ENCODE peak calls at places on chromosomes 11 and 22, in eight cellular contexts. D is T-cell, M is left ventricle myocardium inferior, X is GM13976, F is EH, I is hypothalamus, V is midbrain, C is T-helper 1 cell. S is an unnamed sample.

GRCh38 chr11:8081591-8082021 is 595 bp downstream of the TUB start:
- DNase-seq in C (no peak), V (no peak), F (peak), I (no peak), X (no peak), M (no peak), D (no peak), S (no peak)

GRCh38 chr22:21446827-21447690 is 20.1 kb upstream of the TMEM191C start:
- DNase-seq in F (no peak), C (no peak), D (no peak), V (no peak), M (no peak), I (no peak), X (no peak), S (no peak)

GRCh38 chr11:65290448-65291165 is 24.1 kb upstream of the CDC42EP2 start:
- DNase-seq in X (peak), D (no peak), M (peak), I (no peak), C (no peak), F (peak), V (peak), S (peak)

GRCh38 chr11:69414773-69415187 is 66.7 kb upstream of the LINC01488 start:
- DNase-seq in I (no peak), C (no peak), D (no peak), V (peak), F (no peak), X (no peak), M (no peak), S (peak)

GRCh38 chr11:77106321-77106720 is 3.7 kb downstream of the OMP start:
- DNase-seq in D (no peak), M (no peak), X (no peak), V (peak), C (no peak), F (no peak), I (no peak), S (no peak)

GRCh38 chr11:63791495-63792167 is 21.6 kb upstream of the SPINDOC start:
- DNase-seq in F (peak), I (no peak), V (no peak), M (no peak), D (no peak), X (no peak), C (no peak), S (no peak)

GRCh38 chr22:19571995-19572394 is 47.8 kb upstream of the CLDN5 start:
- DNase-seq in M (no peak), I (no peak), V (no peak), X (no peak), C (no peak), F (no peak), D (no peak), S (no peak)

GRCh38 chr11:25211635-25212251 is 714.9 kb downstream of the LUZP2 start:
- DNase-seq in C (no peak), M (no peak), X (no peak), V (no peak), I (no peak), D (no peak), F (no peak), S (no peak)

GRCh38 chr22:44098966-44099530 is 74.9 kb downstream of the PARVB start:
- DNase-seq in D (no peak), F (no peak), V (no peak), X (no peak), M (no peak), C (no peak), I (no peak), S (no peak)

GRCh38 chr22:23237841-23238240 is 57.5 kb downstream of the BCR start:
- DNase-seq in D (no peak), X (no peak), V (no peak), I (no peak), M (no peak), C (no peak), F (no peak), S (peak)

GRCh38 chr11:65522640-65523322 is 2.1 kb upstream of the SCYL1 start:
- DNase-seq in M (peak), V (peak), X (peak), C (no peak), D (no peak), I (no peak), F (no peak), S (peak)

GRCh38 chr11:77174559-77174958 is 46.5 kb downstream of the MYO7A start:
- DNase-seq in D (no peak), M (no peak), C (no peak), I (no peak), F (no peak), X (no peak), V (no peak), S (no peak)

GRCh38 chr11:27282141-27282590 is 80.8 kb downstream of the CCDC34 start:
- DNase-seq in M (peak), I (no peak), F (peak), D (no peak), V (no peak), C (no peak), X (no peak), S (no peak)

GRCh38 chr11:68014157-68014965 is 4.2 kb downstream of the ALDH3B1 start:
- DNase-seq in F (peak), V (no peak), M (no peak), I (no peak), D (no peak), X (no peak), C (no peak), S (no peak)

GRCh38 chr11:62004473-62004872 is 37.0 kb upstream of the FTH1 start:
- DNase-seq in V (no peak), C (no peak), F (peak), D (no peak), X (peak), I (no peak), M (no peak), S (no peak)

GRCh38 chr11:65645710-65646109 is 7.8 kb downstream of the SIPA1 start:
- DNase-seq in F (peak), D (no peak), V (no peak), X (no peak), C (no peak), M (no peak), I (no peak), S (no peak)

GRCh38 chr22:45242778-45243191 is 2.1 kb upstream of the KIAA0930 start:
- DNase-seq in F (no peak), M (no peak), I (no peak), D (no peak), X (no peak), C (no peak), V (peak), S (peak)

GRCh38 chr11:84103096-84103495 is 816.9 kb upstream of the CCDC90B start:
- DNase-seq in D (no peak), F (no peak), V (peak), M (no peak), C (no peak), I (no peak), X (no peak), S (peak)

GRCh38 chr11:8698917-8699441 is 16.4 kb downstream of the RPL27A start:
- DNase-seq in D (no peak), F (no peak), C (no peak), X (no peak), M (no peak), I (no peak), V (no peak), S (no peak)

GRCh38 chr11:96306933-96307747 is 35.9 kb downstream of the MAML2 start:
- DNase-seq in M (peak), D (peak), C (no peak), X (no peak), F (peak), I (no peak), V (peak), S (peak)

GRCh38 chr11:110081462-110082233 is 11.5 kb upstream of the ZC3H12C start:
- DNase-seq in F (no peak), C (no peak), V (no peak), I (no peak), X (no peak), D (no peak), M (no peak), S (no peak)

GRCh38 chr11:60699282-60699681 is at the start of gene MS4A8:
- DNase-seq in F (no peak), M (no peak), X (no peak), C (no peak), V (no peak), I (no peak), D (no peak), S (no peak)

GRCh38 chr22:42368379-42369249 is 63.6 kb downstream of the NFAM1 start:
- DNase-seq in F (no peak), V (no peak), I (no peak), M (peak), D (no peak), X (no peak), C (peak), S (no peak)